ENCODE peak calls at places on chromosomes 5 and 9, in four cellular contexts. U is left colon; T is stimulated activated CD8-positive, alpha-beta memory T cell treated with anti-CD3 and anti-CD28 coated beads, Interleukin-2, amount 100 ng/mL, for 48 hours; F is T-helper 2 cell. Y is an unnamed sample.
A peak's percentile ranks its signal among the peaks of the same experiment; 100 is the strongest.

GRCh38 chr9:106284300-106284699 is 578.7 kb upstream of the ZNF462 start:
- DNase-seq in T (no peak), U (no peak), F (no peak), Y (no peak)

GRCh38 chr5:83957188-83957587 is 236.5 kb upstream of the HAPLN1 start:
- DNase-seq in T (no peak), U (no peak), F (no peak), Y (no peak)

GRCh38 chr5:115549154-115549553 is 4.6 kb upstream of the FEM1C start:
- DNase-seq in U (no peak), T (no peak), F (no peak), Y (no peak)

GRCh38 chr5:148484651-148485050 is 100.9 kb downstream of the FBXO38 start:
- DNase-seq in T (no peak), U (no peak), F (no peak), Y (no peak)

GRCh38 chr9:98172604-98173003 is 19.8 kb downstream of the CORO2A start:
- DNase-seq in U (no peak), F (no peak), T (no peak), Y (peak; percentile 23)

GRCh38 chr5:51622161-51622790 is 239.0 kb downstream of the ISL1 start:
- DNase-seq in U (no peak), F (no peak), T (no peak), Y (no peak)

GRCh38 chr5:164203581-164204225 is 698.3 kb downstream of the MAT2B start:
- DNase-seq in T (no peak), U (no peak), F (no peak), Y (no peak)

GRCh38 chr9:134617246-134617645 is 24.4 kb upstream of the COL5A1 start:
- DNase-seq in F (no peak), T (no peak), U (no peak), Y (no peak)

GRCh38 chr5:104179057-104179456 is 616.5 kb upstream of the NUDT12 start:
- DNase-seq in F (peak; percentile 44), T (no peak), U (peak; percentile 40), Y (no peak)

GRCh38 chr9:126491256-126491879 is 122.4 kb upstream of the LMX1B start:
- DNase-seq in U (no peak), F (peak; percentile 59), T (no peak), Y (peak; percentile 69)

GRCh38 chr9:38687389-38687842 is 32.5 kb downstream of the FAM240B start:
- DNase-seq in U (peak; percentile 85), T (peak; percentile 26), F (peak; percentile 65), Y (no peak)

GRCh38 chr9:77770340-77770739 is 122.2 kb upstream of the GNA14 start:
- DNase-seq in U (no peak), F (no peak), T (no peak), Y (no peak)

GRCh38 chr5:125660231-125660895 is 762.8 kb upstream of the GRAMD2B start:
- DNase-seq in U (no peak), T (no peak), F (no peak), Y (no peak)

GRCh38 chr9:133945977-133946753 is 46.0 kb downstream of the VAV2 start:
- DNase-seq in T (no peak), U (no peak), F (no peak), Y (no peak)

GRCh38 chr5:167961731-167962130 is 329.7 kb upstream of the WWC1 start:
- DNase-seq in U (no peak), T (no peak), F (no peak), Y (no peak)

GRCh38 chr9:109705515-109705914 is 74.5 kb upstream of the PALM2AKAP2 start:
- DNase-seq in F (no peak), U (no peak), T (no peak), Y (no peak)

GRCh38 chr5:83364322-83365299 is 106.9 kb upstream of the VCAN start:
- DNase-seq in F (no peak), T (no peak), U (no peak), Y (no peak)

Y was measured in cerebellum.